ENCODE peak calls at places on chromosomes 2 and 18, in five cellular contexts. Q is HCT116, X is PC-3, D is OCI-LY7, E is GM23248. A is an unnamed sample. For H3K4me1, the result is how much of the 10 kb centered on the place peaks cover.

GRCh38 chr2:174485763-174486613 is 841 bp downstream of the GPR155 start:
- DNase-seq in Q (no peak), E (peak), D (peak), X (peak), A (peak)

GRCh38 chr2:168025487-168026203 is 221.8 kb downstream of the STK39 start:
- DNase-seq in D (no peak), Q (no peak), X (no peak), E (no peak), A (no peak)

GRCh38 chr2:193810533-193810932 is 1615.8 kb upstream of the TMEFF2 start:
- DNase-seq in Q (no peak), E (no peak), D (no peak), X (peak), A (no peak)

GRCh38 chr18:25298853-25299274 is 53.1 kb downstream of the ZNF521 start:
- DNase-seq in Q (no peak), D (no peak), E (peak), X (peak), A (peak)

GRCh38 chr2:119659601-119660342 is 19.2 kb upstream of the TMEM177 start:
- DNase-seq in E (peak), D (peak), X (peak), Q (peak), A (peak)

GRCh38 chr2:13050764-13051163 is 334.0 kb downstream of the TRIB2 start:
- DNase-seq in E (peak), D (no peak), Q (no peak), X (no peak), A (no peak)

GRCh38 chr2:63058149-63058741 is 7.6 kb downstream of the OTX1 start:
- DNase-seq in D (no peak), X (no peak), Q (no peak), E (peak), A (no peak)

GRCh38 chr2:102915128-102915527 is 153.3 kb downstream of the TMEM182 start:
- DNase-seq in Q (peak), X (peak), D (no peak), E (peak), A (no peak)

GRCh38 chr2:113679457-113679856 is 52.4 kb downstream of the RABL2A start:
- DNase-seq in Q (no peak), D (no peak), X (no peak), E (no peak), A (no peak)

GRCh38 chr2:84546551-84546950 is 30.3 kb downstream of the DNAH6 start:
- DNase-seq in D (no peak), X (no peak), E (no peak), Q (no peak), A (no peak)

GRCh38 chr2:221791840-221792239 is 219.7 kb upstream of the EPHA4 start:
- DNase-seq in E (peak), Q (no peak), X (peak), D (no peak), A (no peak)

GRCh38 chr18:75162467-75162866 is 46.5 kb downstream of the PTGR3 start:
- DNase-seq in Q (no peak), X (peak), D (no peak), E (peak), A (no peak)

GRCh38 chr2:30300456-30301221 is 69.3 kb downstream of the LBH start:
- DNase-seq in Q (no peak), X (no peak), D (no peak), E (peak), A (no peak)

GRCh38 chr2:165803123-165803760 is 9.2 kb upstream of the GALNT3 start:
- DNase-seq in X (peak), Q (no peak), E (peak), D (no peak), A (peak)

GRCh38 chr18:70555046-70555445 is 266.2 kb downstream of the SOCS6 start:
- DNase-seq in Q (no peak), E (no peak), D (no peak), X (no peak), A (no peak)

GRCh38 chr2:873651-874580 is 76.7 kb upstream of the SNTG2 start:
- DNase-seq in Q (no peak), D (no peak), E (no peak), X (no peak), A (no peak)

GRCh38 chr2:42117923-42118758 is 51.0 kb upstream of the EML4 start:
- DNase-seq in X (peak), D (peak), Q (no peak), E (peak), A (no peak)

GRCh38 chr2:37635359-37636208 is 35.9 kb downstream of the CDC42EP3 start:
- DNase-seq in E (peak), Q (no peak), D (no peak), X (peak), A (peak)

GRCh38 chr2:239563561-239563960 is 162.7 kb upstream of the HDAC4 start:
- DNase-seq in E (no peak), Q (no peak), X (no peak), D (no peak), A (no peak)

GRCh38 chr2:65294701-65295100 is 67.1 kb downstream of the ACTR2 start:
- DNase-seq in Q (no peak), X (no peak), D (no peak), E (no peak), A (no peak)

GRCh38 chr18:49911414-49911813 is 98.1 kb upstream of the ACAA2 start:
- DNase-seq in E (no peak), X (no peak), D (no peak), Q (no peak), A (peak)

GRCh38 chr2:172572981-172573380 is 17.1 kb downstream of the PDK1 start:
- DNase-seq in X (peak), Q (no peak), E (peak), D (no peak), A (no peak)

GRCh38 chr2:219987830-219988229 is 360.4 kb downstream of the SLC4A3 start:
- DNase-seq in D (no peak), X (peak), Q (no peak), E (peak), A (peak)

GRCh38 chr2:109582928-109583895 is 30.6 kb downstream of the SEPTIN10 start:
- DNase-seq in E (peak), X (no peak), D (no peak), Q (no peak), A (no peak)

GRCh38 chr2:132420776-132421175 is 4.2 kb downstream of the GPR39 start:
- DNase-seq in E (peak), X (peak), D (no peak), Q (no peak), A (no peak)

GRCh38 chr2:85998071-85998991 is 107.4 kb downstream of the POLR1A start:
- DNase-seq in D (no peak), E (peak), X (no peak), Q (no peak), A (peak)

GRCh38 chr18:26104037-26104436 is 13.6 kb upstream of the SS18 start:
- DNase-seq in X (no peak), Q (no peak), D (no peak), E (no peak), A (no peak)

GRCh38 chr18:60421356-60422118 is 49.0 kb upstream of the MC4R start:
- DNase-seq in D (no peak), Q (no peak), X (no peak), E (peak), A (no peak)

GRCh38 chr2:101717041-101717817 is 19.7 kb downstream of the MAP4K4 start:
- DNase-seq in Q (no peak), E (no peak), X (no peak), D (peak), A (no peak)

GRCh38 chr18:62808116-62808515 is 92.8 kb downstream of the PHLPP1 start:
- DNase-seq in D (no peak), X (no peak), E (no peak), Q (no peak), A (no peak)

GRCh38 chr2:218022131-218022850 is 19.5 kb upstream of the TNS1 start:
- DNase-seq in X (no peak), D (no peak), E (no peak), Q (no peak), A (no peak)

GRCh38 chr2:11822746-11823411 is 76.4 kb downstream of the LPIN1 start:
- DNase-seq in E (no peak), D (no peak), Q (no peak), X (peak), A (peak)

GRCh38 chr18:10015941-10016819 is 102.4 kb downstream of the VAPA start:
- DNase-seq in X (peak), E (peak), Q (no peak), D (peak), A (peak)

GRCh38 chr2:71348302-71348701 is 16.7 kb downstream of the ZNF638 start:
- DNase-seq in D (no peak), E (peak), X (peak), Q (no peak), A (peak)

GRCh38 chr18:74410441-74410992 is 46.6 kb downstream of the DIPK1C start:
- DNase-seq in X (no peak), Q (no peak), D (no peak), E (no peak), A (no peak)

GRCh38 chr2:171675810-171676345 is 11.4 kb upstream of the DYNC1I2 start:
- DNase-seq in D (no peak), Q (no peak), X (no peak), E (no peak), A (no peak)

GRCh38 chr18:76064998-76065397 is 430.0 kb downstream of the ZNF516 start:
- DNase-seq in X (no peak), E (no peak), D (no peak), Q (no peak), A (peak)

GRCh38 chr2:84874381-84875212 is 6.3 kb downstream of the TRABD2A start:
- DNase-seq in Q (no peak), X (no peak), E (peak), D (no peak), A (no peak)

DNA sequence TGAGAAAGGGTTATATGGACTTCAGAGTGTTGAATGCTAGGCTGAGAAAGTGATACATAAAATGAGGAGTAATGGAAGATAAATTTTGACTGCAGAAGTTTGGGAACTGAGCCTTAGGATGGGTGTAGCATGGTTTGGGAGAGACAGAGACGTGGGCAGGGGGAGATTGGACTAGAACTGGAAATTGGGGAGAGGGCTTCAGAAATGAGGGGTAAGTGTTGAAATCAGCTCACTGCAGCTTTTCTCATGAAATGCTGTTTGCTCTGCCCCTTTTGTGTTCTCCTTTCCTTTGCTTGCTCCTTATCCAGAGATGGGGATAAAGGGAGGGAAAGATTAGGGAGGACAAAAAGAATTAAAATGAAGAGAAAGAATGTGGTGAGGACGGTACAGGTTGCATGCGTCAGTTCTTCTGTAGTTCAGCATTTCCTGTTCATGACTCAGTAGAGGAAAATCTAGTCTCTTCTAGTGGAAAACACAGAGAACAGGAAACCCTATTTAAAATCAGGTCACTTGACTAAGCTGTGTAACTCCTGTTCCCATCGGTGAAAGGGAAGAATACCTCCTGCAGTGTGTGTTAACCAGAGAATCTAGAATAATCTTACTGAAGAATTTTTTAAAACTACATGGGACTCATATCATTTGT is 105.6 kb downstream of the CRIM1 start:
- DNase-seq in Q (peak), X (peak), D (peak), E (peak), A (peak)
- TF ChIP-seq EZH2phosphoT487 in Q (no peak), X (no peak), D (no peak), E (no peak), A (no peak)

GRCh38 chr2:236637691-236638569 is 68.3 kb downstream of the ACKR3 start:
- DNase-seq in X (no peak), D (no peak), E (peak), Q (no peak), A (no peak)

GRCh38 chr2:236636714-236637485 is 67.3 kb downstream of the ACKR3 start:
- DNase-seq in D (no peak), E (no peak), Q (no peak), X (no peak), A (no peak)

GRCh38 chr2:236641051-236641450 is 71.4 kb downstream of the ACKR3 start:
- DNase-seq in Q (no peak), E (no peak), X (no peak), D (no peak), A (no peak)

GRCh38 chr2:236638707-236639106 is 69.1 kb downstream of the ACKR3 start:
- DNase-seq in X (no peak), Q (no peak), D (no peak), E (no peak), A (no peak)

GRCh38 chr2:236639461-236639860 is 69.8 kb downstream of the ACKR3 start:
- DNase-seq in D (no peak), X (no peak), E (no peak), Q (no peak), A (no peak)
- H3K4me1 ChIP-seq in D (under half), X (under half), E (under half), Q (under half), A (under half)

GRCh38 chr2:229350117-229350805 is 79.2 kb upstream of the PID1 start:
- DNase-seq in D (no peak), X (peak), E (peak), Q (no peak), A (no peak)

GRCh38 chr2:229346801-229347540 is 75.9 kb upstream of the PID1 start:
- DNase-seq in D (no peak), X (no peak), E (no peak), Q (no peak), A (no peak)

GRCh38 chr2:229344151-229344551 is 73.1 kb upstream of the PID1 start:
- DNase-seq in E (peak), D (no peak), X (peak), Q (no peak), A (peak)

GRCh38 chr2:229350928-229351327 is 79.8 kb upstream of the PID1 start:
- DNase-seq in D (no peak), X (no peak), E (no peak), Q (no peak), A (no peak)

DNA sequence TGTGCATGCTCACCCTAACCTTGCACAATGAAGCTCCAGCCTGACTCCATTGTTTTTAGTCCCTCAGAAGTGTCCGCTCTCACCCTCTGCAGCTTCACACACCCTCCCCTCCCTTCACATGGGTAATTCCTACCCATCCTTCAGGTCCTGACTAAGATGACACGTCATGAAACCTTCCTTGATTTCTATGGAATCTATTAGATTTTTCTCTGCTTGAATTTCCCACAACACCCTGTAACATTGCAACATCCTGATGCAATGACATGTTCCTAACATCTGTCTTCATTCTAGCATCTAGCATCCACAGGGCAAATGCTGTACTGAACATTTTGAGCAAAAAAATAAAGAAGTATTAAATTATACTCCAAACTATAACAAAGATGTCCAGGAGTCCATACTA is 77.0 kb upstream of the PID1 start:
- DNase-seq in D (no peak), E (peak), Q (no peak), X (no peak), A (no peak)
- TF ChIP-seq EZH2phosphoT487 in D (no peak), E (no peak), Q (no peak), X (no peak), A (no peak)

DNA sequence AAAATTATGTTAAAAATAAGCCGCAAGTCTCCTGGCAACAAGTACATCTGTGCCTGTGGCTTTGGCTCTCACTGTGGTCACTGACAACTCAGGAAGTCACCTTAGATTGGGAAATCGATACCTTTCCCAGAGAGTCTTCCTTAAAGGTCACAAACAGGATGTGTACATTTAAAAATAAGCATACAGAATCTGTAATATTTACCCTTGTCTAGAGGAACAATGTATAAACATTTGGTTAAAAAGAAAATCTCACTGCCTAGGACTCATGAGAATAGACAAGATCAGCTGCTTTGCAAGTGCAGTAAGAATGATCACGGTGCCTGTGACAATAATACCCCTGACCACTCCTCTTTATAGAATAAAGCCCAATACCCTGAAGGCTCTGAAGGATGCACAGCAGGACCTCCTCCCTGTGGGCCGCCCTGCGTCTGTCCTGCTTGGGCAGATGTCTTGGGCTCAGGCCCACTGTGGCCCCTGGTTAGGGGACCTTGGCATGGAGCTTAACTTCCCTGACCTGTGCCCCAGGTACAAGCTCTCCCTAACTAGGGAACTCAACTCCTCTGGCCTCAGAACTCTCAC is 98.0 kb upstream of the MGAT4A start:
- DNase-seq in X (peak), E (no peak), Q (no peak), D (no peak), A (no peak)
- H3K4me1 ChIP-seq in X (under half), E (under half), Q (under half), D (under half), A (under half)

GRCh38 chr2:9941196-9941995 is 10.1 kb upstream of the GRHL1 start:
- DNase-seq in D (no peak), E (peak), X (peak), Q (no peak), A (peak)
- TF ChIP-seq EZH2phosphoT487 in D (no peak), E (no peak), X (no peak), Q (no peak), A (no peak)